ENCODE peak calls at places on chromosome 7, in five cellular contexts. One of them, this sample, is unnamed.
A peak's percentile ranks its signal among the peaks of the same experiment; 100 is the strongest.

GRCh38 chr7:90551036-90551435 is 45.1 kb upstream of the CDK14 start:
- DNase-seq in EL: no peak
- DNase-seq in smooth muscle cell of the brain vasculature: no peak
- DNase-seq in renal cortical epithelial cell: peak; percentile 13
- DNase-seq in A549: no peak
- DNase-seq in this sample: no peak

GRCh38 chr7:155198901-155199845 is 98.5 kb upstream of the INSIG1 start:
- DNase-seq in smooth muscle cell of the brain vasculature: no peak
- DNase-seq in EL: peak; percentile 69
- DNase-seq in A549: peak; percentile 50
- DNase-seq in renal cortical epithelial cell: peak; percentile 97
- DNase-seq in this sample: no peak

GRCh38 chr7:75856562-75856961 is 22.3 kb upstream of the RHBDD2 start:
- DNase-seq in A549: no peak
- DNase-seq in renal cortical epithelial cell: no peak
- DNase-seq in EL: no peak
- DNase-seq in smooth muscle cell of the brain vasculature: no peak
- DNase-seq in this sample: no peak

GRCh38 chr7:132837529-132837928 is 244.4 kb downstream of the CHCHD3 start:
- DNase-seq in renal cortical epithelial cell: peak; percentile 34
- DNase-seq in smooth muscle cell of the brain vasculature: no peak
- DNase-seq in A549: no peak
- DNase-seq in EL: no peak
- DNase-seq in this sample: no peak

GRCh38 chr7:110595694-110596093 is 495.2 kb upstream of the LRRN3 start:
- DNase-seq in renal cortical epithelial cell: no peak
- DNase-seq in smooth muscle cell of the brain vasculature: no peak
- DNase-seq in A549: no peak
- DNase-seq in EL: no peak
- DNase-seq in this sample: no peak

GRCh38 chr7:112937651-112938390 is 147.6 kb upstream of the TMEM168 start:
- DNase-seq in A549: no peak
- DNase-seq in EL: peak; percentile 25
- DNase-seq in smooth muscle cell of the brain vasculature: no peak
- DNase-seq in renal cortical epithelial cell: peak; percentile 22
- DNase-seq in this sample: no peak

GRCh38 chr7:72435913-72436480 is 23.9 kb upstream of the CALN1 start:
- DNase-seq in renal cortical epithelial cell: no peak
- DNase-seq in A549: no peak
- DNase-seq in EL: no peak
- DNase-seq in smooth muscle cell of the brain vasculature: no peak
- DNase-seq in this sample: no peak

GRCh38 chr7:8015095-8015745 is 46.6 kb downstream of the GLCCI1 start:
- DNase-seq in A549: no peak
- DNase-seq in EL: no peak
- DNase-seq in renal cortical epithelial cell: no peak
- DNase-seq in smooth muscle cell of the brain vasculature: no peak
- DNase-seq in this sample: no peak

GRCh38 chr7:134712196-134712595 is 65.5 kb downstream of the BPGM start:
- DNase-seq in EL: peak; percentile 52
- DNase-seq in renal cortical epithelial cell: no peak
- DNase-seq in smooth muscle cell of the brain vasculature: no peak
- DNase-seq in A549: no peak
- DNase-seq in this sample: no peak

GRCh38 chr7:28315565-28316420 is 96.5 kb upstream of the CREB5 start:
- DNase-seq in A549: no peak
- DNase-seq in renal cortical epithelial cell: no peak
- DNase-seq in smooth muscle cell of the brain vasculature: no peak
- DNase-seq in EL: peak; percentile 80
- DNase-seq in this sample: no peak

GRCh38 chr7:5523052-5523711 is 99.5 kb upstream of the TNRC18 start:
- DNase-seq in smooth muscle cell of the brain vasculature: no peak
- DNase-seq in renal cortical epithelial cell: no peak
- DNase-seq in A549: no peak
- DNase-seq in EL: peak; percentile 68
- DNase-seq in this sample: peak; percentile 46

GRCh38 chr7:86598311-86598710 is 45.4 kb upstream of the GRM3 start:
- DNase-seq in A549: no peak
- DNase-seq in EL: peak; percentile 0
- DNase-seq in smooth muscle cell of the brain vasculature: no peak
- DNase-seq in renal cortical epithelial cell: no peak
- DNase-seq in this sample: no peak

GRCh38 chr7:27080844-27081423 is 14.9 kb downstream of the HOXA1 start:
- DNase-seq in smooth muscle cell of the brain vasculature: no peak
- DNase-seq in A549: no peak
- DNase-seq in renal cortical epithelial cell: peak; percentile 77
- DNase-seq in EL: peak; percentile 67
- DNase-seq in this sample: no peak

GRCh38 chr7:55053651-55054226 is 34.9 kb downstream of the EGFR start:
- DNase-seq in renal cortical epithelial cell: no peak
- DNase-seq in A549: no peak
- DNase-seq in smooth muscle cell of the brain vasculature: no peak
- DNase-seq in EL: no peak
- DNase-seq in this sample: no peak

GRCh38 chr7:84841809-84842208 is 345.0 kb downstream of the SEMA3D start:
- DNase-seq in EL: peak; percentile 12
- DNase-seq in smooth muscle cell of the brain vasculature: no peak
- DNase-seq in A549: no peak
- DNase-seq in renal cortical epithelial cell: no peak
- DNase-seq in this sample: no peak

GRCh38 chr7:155921086-155921803 is 109.0 kb upstream of the SHH start:
- DNase-seq in smooth muscle cell of the brain vasculature: no peak
- DNase-seq in renal cortical epithelial cell: no peak
- DNase-seq in A549: no peak
- DNase-seq in EL: no peak
- DNase-seq in this sample: no peak

GRCh38 chr7:99525713-99526440 is 21.4 kb downstream of the ZKSCAN5 start:
- DNase-seq in renal cortical epithelial cell: no peak
- DNase-seq in EL: no peak
- DNase-seq in A549: no peak
- DNase-seq in smooth muscle cell of the brain vasculature: no peak
- DNase-seq in this sample: no peak

GRCh38 chr7:86559096-86559495 is 84.6 kb upstream of the GRM3 start:
- DNase-seq in EL: no peak
- DNase-seq in renal cortical epithelial cell: peak; percentile 1
- DNase-seq in A549: no peak
- DNase-seq in smooth muscle cell of the brain vasculature: no peak
- DNase-seq in this sample: no peak

GRCh38 chr7:16129431-16130126 is 291.8 kb downstream of the CRPPA start:
- DNase-seq in A549: no peak
- DNase-seq in EL: peak; percentile 85
- DNase-seq in renal cortical epithelial cell: peak; percentile 52
- DNase-seq in smooth muscle cell of the brain vasculature: peak; percentile 47
- DNase-seq in this sample: no peak

GRCh38 chr7:5397657-5398237 is 25.9 kb downstream of the TNRC18 start:
- DNase-seq in EL: no peak
- DNase-seq in renal cortical epithelial cell: no peak
- DNase-seq in smooth muscle cell of the brain vasculature: no peak
- DNase-seq in A549: no peak
- DNase-seq in this sample: no peak

GRCh38 chr7:26198781-26199169 is 1.8 kb downstream of the HNRNPA2B1 start:
- DNase-seq in EL: no peak
- DNase-seq in renal cortical epithelial cell: no peak
- DNase-seq in smooth muscle cell of the brain vasculature: no peak
- DNase-seq in A549: no peak
- DNase-seq in this sample: no peak